ENCODE peak calls at places on chromosome 17, in nine cellular contexts. E is PC-3, O is fibroblast of lung, T is GM12878, L is kidney, Z is K562, K is GM23248, M is HCT116, G is NT2/D1. R is an unnamed sample.

GRCh38 chr17:40600486-40601046 is 35.3 kb upstream of the CCR7 start:
- DNase-seq in E (no peak), Z (no peak), G (no peak), T (no peak), M (peak; percentile 6), K (no peak), O (no peak), L (no peak), R (no peak)

GRCh38 chr17:36460265-36460937 is 26.1 kb upstream of the ZNHIT3 start:
- DNase-seq in G (no peak), K (no peak), M (no peak), E (no peak), Z (no peak), T (no peak), L (no peak), O (no peak), R (no peak)

GRCh38 chr17:30225919-30226553 is 9.5 kb downstream of the SLC6A4 start:
- DNase-seq in L (no peak), T (no peak), M (no peak), E (no peak), K (no peak), Z (no peak), O (no peak), G (no peak), R (no peak)

GRCh38 chr17:12256380-12256995 is 235.8 kb downstream of the MAP2K4 start:
- DNase-seq in E (peak; percentile 69), G (peak; percentile 18), L (no peak), Z (peak; percentile 32), O (peak; percentile 48), M (peak; percentile 37), T (peak; percentile 3), K (peak; percentile 64), R (peak; percentile 35)

GRCh38 chr17:68775338-68775737 is 174.2 kb upstream of the FAM20A start:
- DNase-seq in M (no peak), G (no peak), E (peak; percentile 45), L (no peak), O (no peak), Z (no peak), T (no peak), K (peak; percentile 39), R (no peak)

GRCh38 chr17:30939059-30939689 is 17.4 kb downstream of the ADAP2 start:
- DNase-seq in Z (no peak), O (no peak), G (no peak), T (peak; percentile 17), L (no peak), M (no peak), E (no peak), K (no peak), R (no peak)

GRCh38 chr17:59716427-59716826 is 9.0 kb downstream of the VMP1 start:
- DNase-seq in T (no peak), G (no peak), K (no peak), M (no peak), O (no peak), Z (no peak), L (no peak), E (no peak), R (no peak)

GRCh38 chr17:8946476-8946875 is 19.0 kb downstream of the PIK3R5 start:
- DNase-seq in G (no peak), O (peak; percentile 77), L (no peak), E (no peak), T (no peak), K (peak; percentile 49), M (no peak), Z (no peak), R (no peak)

DNA sequence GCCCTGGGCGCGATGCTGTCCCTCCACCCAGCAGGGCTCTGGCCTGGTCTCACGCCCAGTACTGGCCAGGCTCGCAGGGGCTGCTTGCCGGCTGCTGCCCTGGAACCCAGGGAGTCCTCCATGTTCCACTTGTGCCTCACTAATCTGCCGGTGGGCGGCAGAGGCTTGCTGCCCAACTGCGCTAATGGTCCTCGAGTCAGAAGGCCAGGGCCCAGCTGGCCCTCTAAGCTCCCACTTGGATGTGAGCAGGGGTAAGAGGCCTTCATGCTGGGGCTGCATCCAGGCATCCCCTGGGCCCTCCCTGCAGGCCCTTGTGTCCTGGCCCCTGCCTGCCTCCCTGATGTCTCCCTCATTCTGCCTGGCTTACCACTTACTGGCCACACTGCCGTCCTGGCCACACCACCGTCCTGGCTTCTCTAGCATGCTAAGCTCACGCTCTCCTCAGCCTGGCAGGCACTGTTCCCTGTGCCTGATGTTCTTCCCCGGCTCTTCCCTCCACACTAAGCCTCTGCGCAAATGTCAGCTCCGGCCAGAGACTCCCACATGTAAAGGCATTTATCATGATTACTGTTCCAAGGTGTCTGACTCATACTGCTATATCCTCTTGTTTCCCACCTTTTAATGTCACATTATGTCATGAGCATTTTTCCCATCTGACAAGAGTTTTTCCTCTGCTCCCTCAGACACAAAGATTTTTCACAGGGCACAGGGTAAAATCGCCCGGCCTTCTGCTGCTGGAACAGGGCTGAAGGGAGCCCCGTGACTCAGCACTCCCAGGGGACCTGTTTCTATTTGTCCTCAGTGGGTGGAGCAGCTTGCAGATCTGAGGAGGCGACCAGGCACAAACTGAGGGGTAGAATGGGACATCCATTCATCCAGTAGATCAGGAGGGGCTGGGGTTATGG is 15.9 kb downstream of the B9D1 start:
- DNase-seq in Z (peak; percentile 74), L (peak; percentile 89), K (peak; percentile 95), M (peak; percentile 23), G (no peak), O (peak; percentile 95), T (no peak), E (peak; percentile 82), R (peak; percentile 48)
- H3K4me1 ChIP-seq in Z (peaks cover 22% of the 10 kb centered on the region), L (peaks cover 7% of the 10 kb centered on the region), K (peaks cover 28% of the 10 kb centered on the region), M (peaks cover 36% of the 10 kb centered on the region), G (peaks cover 10% of the 10 kb centered on the region), O (peaks cover 22% of the 10 kb centered on the region), T (no peaks in the 10 kb centered on the region), E (peaks cover 30% of the 10 kb centered on the region), R (no peaks in the 10 kb centered on the region)

GRCh38 chr17:64112978-64113377 is 17.0 kb downstream of the ERN1 start:
- DNase-seq in T (no peak), G (no peak), M (no peak), L (no peak), K (no peak), O (no peak), Z (no peak), E (no peak), R (no peak)

GRCh38 chr17:64115043-64115698 is 14.8 kb downstream of the ERN1 start:
- DNase-seq in M (no peak), E (peak; percentile 60), K (peak; percentile 84), O (no peak), T (no peak), L (no peak), G (no peak), Z (no peak), R (no peak)

GRCh38 chr17:64120159-64120558 is 9.8 kb downstream of the ERN1 start:
- DNase-seq in Z (no peak), M (no peak), E (peak; percentile 75), G (no peak), O (no peak), T (no peak), L (no peak), K (no peak), R (no peak)

GRCh38 chr17:64118452-64118979 is 11.4 kb downstream of the ERN1 start:
- DNase-seq in Z (peak; percentile 48), L (no peak), K (peak; percentile 45), M (no peak), O (no peak), G (no peak), E (no peak), T (no peak), R (peak; percentile 36)

DNA sequence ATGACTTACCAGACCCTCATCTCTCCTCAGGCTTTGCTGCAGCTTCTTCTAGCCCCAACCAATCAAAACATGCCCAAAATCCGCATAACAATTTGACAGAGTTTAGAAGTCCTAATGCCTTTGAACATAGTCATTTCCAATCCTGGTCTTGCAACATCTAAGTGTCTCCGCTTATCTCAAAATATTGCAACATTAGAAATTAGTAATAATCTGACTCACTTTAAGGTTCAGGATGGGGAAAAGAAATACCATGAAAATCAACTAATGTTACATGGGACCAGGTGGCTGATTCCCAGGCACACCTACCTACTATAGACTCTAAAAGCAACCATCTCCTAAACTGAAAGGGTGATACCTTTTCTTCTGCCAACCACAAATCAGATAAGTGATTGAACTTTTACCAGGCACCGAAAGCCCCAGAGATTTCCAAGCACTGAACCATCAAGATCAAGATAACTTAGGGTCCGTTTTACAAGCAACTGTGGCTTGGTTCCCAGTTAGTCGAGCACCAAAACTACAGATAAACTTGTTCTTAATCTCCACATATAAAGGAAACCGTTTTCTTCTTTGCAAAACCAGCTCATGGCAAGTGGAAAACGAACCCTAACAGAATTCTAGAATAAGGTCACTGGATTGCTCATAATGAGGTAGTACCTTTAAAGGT is 13.9 kb downstream of the ERN1 start:
- DNase-seq in E (peak; percentile 95), Z (no peak), M (no peak), G (no peak), L (no peak), K (peak; percentile 91), T (no peak), O (peak; percentile 89), R (no peak)
- H3K9ac ChIP-seq in E (peak overlapping the region; percentile 2), Z (no peak overlapping the region), M (no peak overlapping the region), G (no peak overlapping the region), L (no peak overlapping the region), K (no peak overlapping the region), T (no peak overlapping the region), O (no peak overlapping the region), R (no peak overlapping the region)

DNA sequence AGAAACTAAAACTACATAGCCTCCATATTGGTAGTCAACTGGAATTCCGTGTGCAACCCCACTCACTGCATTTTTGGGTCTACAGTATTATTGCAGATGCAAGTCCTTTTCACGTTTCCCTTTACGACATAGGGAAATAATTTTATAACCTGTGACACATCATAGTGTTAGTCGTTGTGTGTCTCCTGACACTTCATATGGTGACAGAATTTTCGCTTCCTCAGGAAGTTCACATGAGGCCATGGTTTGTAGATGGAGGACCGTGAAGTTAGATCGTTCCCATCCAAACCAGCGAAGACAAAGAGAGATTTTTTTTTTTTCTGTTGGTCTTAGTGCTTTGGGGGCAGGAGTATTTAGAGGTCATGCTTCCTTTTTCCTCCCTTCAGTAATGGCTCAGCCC is 15.7 kb upstream of the MRC2 start:
- DNase-seq in G (no peak), T (peak; percentile 15), K (no peak), O (no peak), L (no peak), M (no peak), Z (no peak), E (no peak), R (no peak)
- H3K4me3 ChIP-seq in G (no peak overlapping the region), T (no peak overlapping the region), K (no peak overlapping the region), O (no peak overlapping the region), L (no peak overlapping the region), M (no peak overlapping the region), Z (no peak overlapping the region), E (no peak overlapping the region), R (no peak overlapping the region)

GRCh38 chr17:1179635-1180433 is at the start of gene ABR:
- DNase-seq in E (no peak), O (no peak), T (no peak), G (no peak), Z (peak; percentile 75), L (no peak), K (peak; percentile 68), M (no peak), R (peak; percentile 50)

GRCh38 chr17:1180434-1180742 is 607 bp upstream of the ABR start:
- DNase-seq in M (no peak), T (no peak), E (no peak), Z (no peak), L (no peak), G (no peak), K (no peak), O (no peak), R (no peak)

GRCh38 chr17:1174490-1174889 is 5.3 kb downstream of the ABR start:
- DNase-seq in M (no peak), L (no peak), E (no peak), G (no peak), K (no peak), T (no peak), O (no peak), Z (no peak), R (no peak)

GRCh38 chr17:1179112-1179634 is 608 bp downstream of the ABR start:
- DNase-seq in E (no peak), K (peak; percentile 45), T (no peak), O (no peak), G (no peak), M (no peak), Z (no peak), L (no peak), R (no peak)

GRCh38 chr17:1177099-1177996 is 2.4 kb downstream of the ABR start:
- DNase-seq in G (no peak), L (no peak), K (peak; percentile 72), M (no peak), O (peak; percentile 70), E (peak; percentile 19), Z (no peak), T (no peak), R (no peak)
- H3K4me1 ChIP-seq in G (peaks cover 16% of the 10 kb centered on the region), L (peaks cover 2% of the 10 kb centered on the region), K (peaks cover 16% of the 10 kb centered on the region), M (peaks cover 17% of the 10 kb centered on the region), O (no peaks in the 10 kb centered on the region), E (peaks cover 3% of the 10 kb centered on the region), Z (no peaks in the 10 kb centered on the region), T (peaks cover 31% of the 10 kb centered on the region), R (no peaks in the 10 kb centered on the region)